ENCODE peak calls at places on chromosome 3, in seven cellular contexts. One of them, this sample, is unnamed.

GRCh38 chr3:7897643-7898042 is 604.0 kb upstream of the LMCD1 start:
- DNase-seq in HepG2: no peak
- DNase-seq in SK-N-SH: no peak
- DNase-seq in H1: no peak
- DNase-seq in K562: no peak
- DNase-seq in HCT116: no peak
- DNase-seq in GM12878: no peak
- DNase-seq in this sample: no peak

GRCh38 chr3:19013879-19014278 is 134.4 kb upstream of the KCNH8 start:
- DNase-seq in HepG2: no peak
- DNase-seq in SK-N-SH: no peak
- DNase-seq in H1: no peak
- DNase-seq in K562: no peak
- DNase-seq in HCT116: no peak
- DNase-seq in GM12878: no peak
- DNase-seq in this sample: no peak

GRCh38 chr3:178170698-178171535 is 365.3 kb upstream of the KCNMB2 start:
- DNase-seq in HepG2: no peak
- DNase-seq in SK-N-SH: peak; percentile 39
- DNase-seq in H1: no peak
- DNase-seq in K562: peak; percentile 88
- DNase-seq in HCT116: no peak
- DNase-seq in GM12878: no peak
- DNase-seq in this sample: peak; percentile 100

GRCh38 chr3:150725548-150725947 is 21.8 kb upstream of the ERICH6 start:
- DNase-seq in HepG2: peak; percentile 40
- DNase-seq in SK-N-SH: no peak
- DNase-seq in H1: no peak
- DNase-seq in K562: peak; percentile 62
- DNase-seq in HCT116: no peak
- DNase-seq in GM12878: no peak
- DNase-seq in this sample: no peak

GRCh38 chr3:133979553-133979952 is 50.2 kb downstream of the SLCO2A1 start:
- DNase-seq in HepG2: no peak
- DNase-seq in SK-N-SH: no peak
- DNase-seq in H1: no peak
- DNase-seq in K562: peak; percentile 2
- DNase-seq in HCT116: no peak
- DNase-seq in GM12878: no peak
- DNase-seq in this sample: no peak

GRCh38 chr3:145849115-145849514 is 311.9 kb downstream of the PLOD2 start:
- DNase-seq in HepG2: no peak
- DNase-seq in SK-N-SH: no peak
- DNase-seq in H1: no peak
- DNase-seq in K562: no peak
- DNase-seq in HCT116: no peak
- DNase-seq in GM12878: no peak
- DNase-seq in this sample: no peak

GRCh38 chr3:152519376-152519775 is 250.6 kb downstream of the MBNL1 start:
- DNase-seq in HepG2: no peak
- DNase-seq in SK-N-SH: no peak
- DNase-seq in H1: no peak
- DNase-seq in K562: no peak
- DNase-seq in HCT116: no peak
- DNase-seq in GM12878: no peak
- DNase-seq in this sample: no peak

GRCh38 chr3:102156426-102156825 is 278.4 kb upstream of the ZPLD1 start:
- DNase-seq in HepG2: no peak
- DNase-seq in SK-N-SH: no peak
- DNase-seq in H1: no peak
- DNase-seq in K562: no peak
- DNase-seq in HCT116: no peak
- DNase-seq in GM12878: no peak
- DNase-seq in this sample: no peak

GRCh38 chr3:46289551-46289950 is 47.3 kb downstream of the CCR3 start:
- DNase-seq in HepG2: no peak
- DNase-seq in SK-N-SH: no peak
- DNase-seq in H1: no peak
- DNase-seq in K562: no peak
- DNase-seq in HCT116: no peak
- DNase-seq in GM12878: no peak
- DNase-seq in this sample: no peak

GRCh38 chr3:55416381-55416821 is 70.7 kb downstream of the WNT5A start:
- DNase-seq in HepG2: no peak
- DNase-seq in SK-N-SH: peak; percentile 4
- DNase-seq in H1: no peak
- DNase-seq in K562: no peak
- DNase-seq in HCT116: no peak
- DNase-seq in GM12878: no peak
- DNase-seq in this sample: no peak

GRCh38 chr3:10023587-10024310 is 2.5 kb upstream of the FANCD2 start:
- DNase-seq in HepG2: no peak
- DNase-seq in SK-N-SH: no peak
- DNase-seq in H1: no peak
- DNase-seq in K562: peak; percentile 16
- DNase-seq in HCT116: no peak
- DNase-seq in GM12878: no peak
- DNase-seq in this sample: no peak

GRCh38 chr3:184352149-184352785 is 9.1 kb downstream of the CLCN2 start:
- DNase-seq in HepG2: no peak
- DNase-seq in SK-N-SH: no peak
- DNase-seq in H1: no peak
- DNase-seq in K562: no peak
- DNase-seq in HCT116: no peak
- DNase-seq in GM12878: no peak
- DNase-seq in this sample: no peak

GRCh38 chr3:153880493-153880892 is 240.7 kb upstream of the ARHGEF26 start:
- DNase-seq in HepG2: no peak
- DNase-seq in SK-N-SH: no peak
- DNase-seq in H1: no peak
- DNase-seq in K562: no peak
- DNase-seq in HCT116: no peak
- DNase-seq in GM12878: no peak
- DNase-seq in this sample: no peak

GRCh38 chr3:51712511-51712931 is 5.7 kb downstream of the GRM2 start:
- DNase-seq in HepG2: no peak
- DNase-seq in SK-N-SH: peak; percentile 15
- DNase-seq in H1: peak; percentile 33
- DNase-seq in K562: no peak
- DNase-seq in HCT116: no peak
- DNase-seq in GM12878: no peak
- DNase-seq in this sample: no peak

GRCh38 chr3:105996781-105997180 is 128.0 kb upstream of the CBLB start:
- DNase-seq in HepG2: no peak
- DNase-seq in SK-N-SH: no peak
- DNase-seq in H1: no peak
- DNase-seq in K562: no peak
- DNase-seq in HCT116: no peak
- DNase-seq in GM12878: no peak
- DNase-seq in this sample: no peak

GRCh38 chr3:157436583-157437300 is at the start of gene PTX3:
- DNase-seq in HepG2: no peak
- DNase-seq in SK-N-SH: peak; percentile 8
- DNase-seq in H1: no peak
- DNase-seq in K562: peak; percentile 11
- DNase-seq in HCT116: no peak
- DNase-seq in GM12878: no peak
- DNase-seq in this sample: no peak

GRCh38 chr3:67642190-67642589 is 12.2 kb downstream of the SUCLG2 start:
- DNase-seq in HepG2: peak; percentile 23
- DNase-seq in SK-N-SH: no peak
- DNase-seq in H1: no peak
- DNase-seq in K562: no peak
- DNase-seq in HCT116: no peak
- DNase-seq in GM12878: no peak
- DNase-seq in this sample: no peak

GRCh38 chr3:11154036-11154952 is at the start of gene HRH1:
- DNase-seq in HepG2: no peak
- DNase-seq in SK-N-SH: peak; percentile 80
- DNase-seq in H1: peak; percentile 60
- DNase-seq in K562: no peak
- DNase-seq in HCT116: no peak
- DNase-seq in GM12878: no peak
- DNase-seq in this sample: no peak

GRCh38 chr3:133393691-133394474 is 6.0 kb upstream of the BFSP2 start:
- DNase-seq in HepG2: no peak
- DNase-seq in SK-N-SH: no peak
- DNase-seq in H1: no peak
- DNase-seq in K562: no peak
- DNase-seq in HCT116: no peak
- DNase-seq in GM12878: no peak
- DNase-seq in this sample: no peak

GRCh38 chr3:140247775-140248174 is 312.8 kb downstream of the CLSTN2 start:
- DNase-seq in HepG2: no peak
- DNase-seq in SK-N-SH: no peak
- DNase-seq in H1: no peak
- DNase-seq in K562: no peak
- DNase-seq in HCT116: no peak
- DNase-seq in GM12878: no peak
- DNase-seq in this sample: no peak

GRCh38 chr3:120516142-120516541 is 65.3 kb upstream of the FSTL1 start:
- DNase-seq in HepG2: no peak
- DNase-seq in SK-N-SH: peak; percentile 12
- DNase-seq in H1: no peak
- DNase-seq in K562: peak; percentile 14
- DNase-seq in HCT116: no peak
- DNase-seq in GM12878: no peak
- DNase-seq in this sample: no peak

GRCh38 chr3:157529751-157530150 is 26.5 kb upstream of the VEPH1 start:
- DNase-seq in HepG2: no peak
- DNase-seq in SK-N-SH: no peak
- DNase-seq in H1: no peak
- DNase-seq in K562: no peak
- DNase-seq in HCT116: no peak
- DNase-seq in GM12878: no peak
- DNase-seq in this sample: no peak

GRCh38 chr3:57434041-57434440 is 110.1 kb downstream of the DNAH12 start:
- DNase-seq in HepG2: peak; percentile 69
- DNase-seq in SK-N-SH: peak; percentile 40
- DNase-seq in H1: no peak
- DNase-seq in K562: no peak
- DNase-seq in HCT116: peak; percentile 62
- DNase-seq in GM12878: no peak
- DNase-seq in this sample: no peak

GRCh38 chr3:192597511-192597910 is 129.8 kb downstream of the FGF12 start:
- DNase-seq in HepG2: no peak
- DNase-seq in SK-N-SH: no peak
- DNase-seq in H1: no peak
- DNase-seq in K562: no peak
- DNase-seq in HCT116: no peak
- DNase-seq in GM12878: no peak
- DNase-seq in this sample: no peak

GRCh38 chr3:195306359-195306758 is 35.4 kb upstream of the XXYLT1 start:
- DNase-seq in HepG2: no peak
- DNase-seq in SK-N-SH: no peak
- DNase-seq in H1: no peak
- DNase-seq in K562: no peak
- DNase-seq in HCT116: no peak
- DNase-seq in GM12878: no peak
- DNase-seq in this sample: no peak
- H3K27ac ChIP-seq in HepG2: no peak overlapping the region
- H3K27ac ChIP-seq in SK-N-SH: no peak overlapping the region
- H3K27ac ChIP-seq in H1: no peak overlapping the region
- H3K27ac ChIP-seq in K562: no peak overlapping the region
- H3K27ac ChIP-seq in HCT116: no peak overlapping the region
- H3K27ac ChIP-seq in GM12878: no peak overlapping the region
- H3K27ac ChIP-seq in this sample: no peak overlapping the region

GRCh38 chr3:71070497-71071465 is 512.7 kb downstream of the FOXP1 start:
- DNase-seq in HepG2: no peak
- DNase-seq in SK-N-SH: no peak
- DNase-seq in H1: no peak
- DNase-seq in K562: no peak
- DNase-seq in HCT116: no peak
- DNase-seq in GM12878: no peak
- DNase-seq in this sample: peak; percentile 44
- TF ChIP-seq POLR2AphosphoS5 in HepG2: no peak
- TF ChIP-seq POLR2AphosphoS5 in SK-N-SH: no peak
- TF ChIP-seq POLR2AphosphoS5 in H1: no peak
- TF ChIP-seq POLR2AphosphoS5 in K562: no peak
- TF ChIP-seq POLR2AphosphoS5 in HCT116: no peak
- TF ChIP-seq POLR2AphosphoS5 in GM12878: no peak
- TF ChIP-seq POLR2AphosphoS5 in this sample: no peak

GRCh38 chr3:15796771-15797599 is 794 bp downstream of the ANKRD28 start:
- DNase-seq in HepG2: peak; percentile 52
- DNase-seq in SK-N-SH: peak; percentile 9
- DNase-seq in H1: no peak
- DNase-seq in K562: peak; percentile 42
- DNase-seq in HCT116: peak; percentile 56
- DNase-seq in GM12878: no peak
- DNase-seq in this sample: no peak

GRCh38 chr3:15794842-15795562 is 2.8 kb downstream of the ANKRD28 start:
- DNase-seq in HepG2: no peak
- DNase-seq in SK-N-SH: no peak
- DNase-seq in H1: no peak
- DNase-seq in K562: no peak
- DNase-seq in HCT116: no peak
- DNase-seq in GM12878: no peak
- DNase-seq in this sample: no peak

GRCh38 chr3:15795563-15796308 is 2.0 kb downstream of the ANKRD28 start:
- DNase-seq in HepG2: no peak
- DNase-seq in SK-N-SH: no peak
- DNase-seq in H1: no peak
- DNase-seq in K562: peak; percentile 35
- DNase-seq in HCT116: no peak
- DNase-seq in GM12878: no peak
- DNase-seq in this sample: no peak

GRCh38 chr3:15796331-15796730 is 1.4 kb downstream of the ANKRD28 start:
- DNase-seq in HepG2: no peak
- DNase-seq in SK-N-SH: no peak
- DNase-seq in H1: no peak
- DNase-seq in K562: no peak
- DNase-seq in HCT116: no peak
- DNase-seq in GM12878: no peak
- DNase-seq in this sample: no peak

GRCh38 chr3:15794303-15794771 is 3.4 kb downstream of the ANKRD28 start:
- DNase-seq in HepG2: no peak
- DNase-seq in SK-N-SH: no peak
- DNase-seq in H1: no peak
- DNase-seq in K562: peak; percentile 45
- DNase-seq in HCT116: no peak
- DNase-seq in GM12878: no peak
- DNase-seq in this sample: no peak
- H3K9ac ChIP-seq in HepG2: no peak overlapping the region
- H3K9ac ChIP-seq in SK-N-SH: peak overlapping the region; percentile 99
- H3K9ac ChIP-seq in H1: no peak overlapping the region
- H3K9ac ChIP-seq in K562: no peak overlapping the region
- H3K9ac ChIP-seq in HCT116: no peak overlapping the region
- H3K9ac ChIP-seq in GM12878: peak overlapping the region; percentile 62
- H3K9ac ChIP-seq in this sample: no peak overlapping the region

DNA sequence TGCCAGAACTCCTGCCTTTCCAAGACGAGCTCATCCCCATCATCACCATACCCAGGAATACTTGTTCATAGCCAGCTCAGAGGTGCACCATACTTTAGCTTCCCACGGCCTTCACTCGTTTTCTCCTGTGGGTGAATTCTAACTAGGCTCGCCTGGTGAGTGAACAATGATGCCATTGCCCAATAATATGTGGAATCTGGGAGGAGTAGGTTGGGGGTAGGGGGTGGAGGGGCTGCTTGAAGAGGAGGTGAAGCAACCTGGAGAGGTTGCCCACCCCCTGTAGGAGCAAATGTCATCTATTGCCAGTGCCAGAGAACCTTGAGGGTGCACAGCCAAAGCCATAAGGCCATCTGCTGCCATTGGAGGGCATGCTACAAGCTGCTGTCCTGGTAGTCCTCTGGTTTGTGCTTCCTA is 592 bp upstream of the ZNF445 start:
- DNase-seq in HepG2: peak; percentile 24
- DNase-seq in SK-N-SH: no peak
- DNase-seq in H1: no peak
- DNase-seq in K562: no peak
- DNase-seq in HCT116: no peak
- DNase-seq in GM12878: no peak
- DNase-seq in this sample: no peak
- H3K27ac ChIP-seq in HepG2: peak overlapping the region; percentile 88
- H3K27ac ChIP-seq in SK-N-SH: no peak overlapping the region
- H3K27ac ChIP-seq in H1: no peak overlapping the region
- H3K27ac ChIP-seq in K562: peak overlapping the region; percentile 72
- H3K27ac ChIP-seq in HCT116: no peak overlapping the region
- H3K27ac ChIP-seq in GM12878: no peak overlapping the region
- H3K27ac ChIP-seq in this sample: no peak overlapping the region